ENCODE peak calls at places on chromosome 11, in four cellular contexts. Y is neural progenitor cell, R is colonic mucosa, C is IMR-90. J is an unnamed sample.

GRCh38 chr11:77801477-77801876 is 19.0 kb downstream of the RSF1 start:
- DNase-seq in Y (no peak), R (no peak), C (no peak), J (no peak)

GRCh38 chr11:19970944-19971343 is 189.3 kb downstream of the DBX1 start:
- DNase-seq in Y (no peak), R (no peak), C (no peak), J (no peak)

GRCh38 chr11:12090761-12091261 is 19.6 kb upstream of the MICAL2 start:
- DNase-seq in Y (no peak), R (peak), C (no peak), J (peak)

GRCh38 chr11:12534549-12534948 is 139.7 kb upstream of the TEAD1 start:
- DNase-seq in Y (no peak), R (no peak), C (no peak), J (no peak)

GRCh38 chr11:17673951-17674350 is 45.4 kb upstream of the MYOD1 start:
- DNase-seq in Y (no peak), R (no peak), C (no peak), J (no peak)

GRCh38 chr11:64034411-64034811 is 1.3 kb upstream of the FLRT1 start:
- DNase-seq in Y (peak), R (no peak), C (no peak), J (no peak)

GRCh38 chr11:113242767-113243397 is 71.5 kb upstream of the TTC12 start:
- DNase-seq in Y (peak), R (no peak), C (peak), J (no peak)

GRCh38 chr11:128290106-128290840 is 297.1 kb downstream of the ETS1 start:
- DNase-seq in Y (peak), R (peak), C (peak), J (peak)

GRCh38 chr11:35491231-35491871 is 34.1 kb downstream of the PAMR1 start:
- DNase-seq in Y (no peak), R (no peak), C (peak), J (no peak)

GRCh38 chr11:68461284-68461861 is 821 bp downstream of the PPP6R3 start:
- DNase-seq in Y (no peak), R (peak), C (peak), J (no peak)

GRCh38 chr11:2707736-2708135 is 7.9 kb upstream of the KCNQ1OT1 start:
- DNase-seq in Y (no peak), R (no peak), C (no peak), J (no peak)

GRCh38 chr11:64916040-64916847 is 765 bp downstream of the ATG2A start:
- DNase-seq in Y (peak), R (peak), C (peak), J (peak)

GRCh38 chr11:14202263-14203173 is 156.5 kb downstream of the RRAS2 start:
- DNase-seq in Y (no peak), R (no peak), C (no peak), J (no peak)

GRCh38 chr11:80586464-80586863 is 1145.6 kb upstream of the TENM4 start:
- DNase-seq in Y (no peak), R (no peak), C (peak), J (no peak)

GRCh38 chr11:59102259-59102765 is 4.7 kb upstream of the FAM111B start:
- DNase-seq in Y (peak), R (peak), C (peak), J (peak)

GRCh38 chr11:240315-240714 is 3.5 kb downstream of the PSMD13 start:
- DNase-seq in Y (no peak), R (no peak), C (no peak), J (no peak)

GRCh38 chr11:2580061-2580421 is 119.8 kb downstream of the KCNQ1OT1 start:
- DNase-seq in Y (no peak), R (no peak), C (no peak), J (peak)

GRCh38 chr11:114293201-114293711 is 2.9 kb upstream of the NNMT start:
- DNase-seq in Y (no peak), R (no peak), C (no peak), J (no peak)

GRCh38 chr11:62446091-62446490 is 27.3 kb downstream of the SCGB1A1 start:
- DNase-seq in Y (no peak), R (peak), C (no peak), J (no peak)

GRCh38 chr11:94897330-94897768 is 76.0 kb downstream of the CWC15 start:
- DNase-seq in Y (peak), R (peak), C (peak), J (peak)

GRCh38 chr11:4610258-4610935 is 2.4 kb upstream of the TRIM68 start:
- DNase-seq in Y (no peak), R (no peak), C (peak), J (no peak)

GRCh38 chr11:972812-973211 is 47.1 kb downstream of the AP2A2 start:
- DNase-seq in Y (no peak), R (no peak), C (no peak), J (no peak)

GRCh38 chr11:13462311-13462927 is 603 bp downstream of the BTBD10 start:
- DNase-seq in Y (peak), R (peak), C (peak), J (peak)

GRCh38 chr11:2777871-2778629 is 78.3 kb upstream of the KCNQ1OT1 start:
- DNase-seq in Y (no peak), R (peak), C (no peak), J (peak)

GRCh38 chr11:7871056-7871455 is 60.0 kb downstream of the OR10A6 start:
- DNase-seq in Y (no peak), R (no peak), C (peak), J (no peak)

GRCh38 chr11:95520765-95521542 is 268.6 kb downstream of the FAM76B start:
- DNase-seq in Y (no peak), R (no peak), C (no peak), J (no peak)

GRCh38 chr11:1195690-1196515 is 27.0 kb upstream of the MUC5B start:
- DNase-seq in Y (no peak), R (no peak), C (no peak), J (no peak)

GRCh38 chr11:83520849-83521248 is 234.7 kb upstream of the CCDC90B start:
- DNase-seq in Y (no peak), R (no peak), C (no peak), J (peak)

GRCh38 chr11:103735497-103736032 is 300.9 kb upstream of the DDI1 start:
- DNase-seq in Y (no peak), R (no peak), C (peak), J (no peak)

GRCh38 chr11:38206663-38207062 is 1608.6 kb upstream of the RAG2 start:
- DNase-seq in Y (no peak), R (no peak), C (no peak), J (no peak)

GRCh38 chr11:34531663-34532062 is 18.1 kb upstream of the ELF5 start:
- DNase-seq in Y (no peak), R (no peak), C (no peak), J (no peak)

GRCh38 chr11:113675003-113675471 is 31.1 kb downstream of the TMPRSS5 start:
- DNase-seq in Y (no peak), R (no peak), C (peak), J (no peak)

GRCh38 chr11:9617960-9618359 is 44.5 kb downstream of the WEE1 start:
- DNase-seq in Y (no peak), R (no peak), C (peak), J (no peak)

GRCh38 chr11:11931461-11932055 is 76.9 kb downstream of the DKK3 start:
- DNase-seq in Y (peak), R (no peak), C (peak), J (no peak)

GRCh38 chr11:8068605-8069221 is 12.3 kb upstream of the TUB start:
- DNase-seq in Y (no peak), R (no peak), C (peak), J (no peak)

GRCh38 chr11:55707029-55707428 is 45.0 kb downstream of the OR4C6 start:
- DNase-seq in Y (peak), R (no peak), C (peak), J (no peak)

GRCh38 chr11:68673991-68674390 is 10.4 kb upstream of the GAL start:
- DNase-seq in Y (no peak), R (no peak), C (no peak), J (no peak)

GRCh38 chr11:45233121-45233803 is 52.9 kb downstream of the SYT13 start:
- DNase-seq in Y (peak), R (peak), C (peak), J (peak)

GRCh38 chr11:73141031-73141308 is 1.1 kb downstream of the FCHSD2 start:
- DNase-seq in Y (no peak), R (peak), C (no peak), J (no peak)

GRCh38 chr11:10930224-10930960 is 72.5 kb upstream of the ZBED5 start:
- DNase-seq in Y (no peak), R (peak), C (peak), J (no peak)
- H3K27ac ChIP-seq in Y (no peak), R (peak), C (peak), J (peak)

GRCh38 chr11:90701040-90701439 is 478.2 kb upstream of the CHORDC1 start:
- DNase-seq in Y (no peak), R (no peak), C (no peak), J (no peak)
- H3K27ac ChIP-seq in Y (no peak), R (no peak), C (no peak), J (no peak)

DNA sequence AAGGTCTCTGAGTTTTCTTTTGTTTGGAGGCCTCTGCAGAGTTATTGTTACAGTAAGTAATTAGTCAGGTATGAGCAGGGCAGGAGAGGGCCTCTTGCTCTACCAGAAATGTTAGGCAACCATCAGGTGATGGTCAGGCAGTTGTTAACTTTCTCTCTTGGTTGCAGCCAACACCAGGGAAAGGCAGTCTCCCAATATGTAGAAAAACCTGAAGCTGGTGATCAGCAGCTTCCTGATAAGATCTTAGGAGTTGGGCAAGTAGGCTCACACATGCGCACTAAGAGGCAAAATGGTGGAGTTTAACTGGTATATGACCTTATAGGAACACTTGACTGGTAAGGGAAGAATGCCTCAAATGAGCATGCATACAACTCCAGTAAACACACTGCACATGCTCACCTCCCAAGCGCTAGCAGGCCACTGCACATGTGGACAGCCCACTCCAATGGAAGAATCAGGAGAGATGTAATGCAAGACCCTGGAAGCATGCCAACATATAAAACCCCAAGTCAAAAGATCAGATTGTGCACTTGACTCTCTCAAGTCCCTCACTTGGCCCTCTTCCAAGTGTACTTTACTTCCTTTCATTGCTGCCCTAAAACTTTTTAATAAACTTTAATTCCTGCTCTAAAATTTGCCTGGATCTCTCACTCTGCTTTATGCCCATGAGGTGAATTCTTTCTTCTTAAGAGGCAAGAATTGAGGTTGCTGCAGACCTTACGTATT is 23.7 kb upstream of the SLC35F2 start:
- DNase-seq in Y (no peak), R (no peak), C (no peak), J (no peak)
- H3K27ac ChIP-seq in Y (no peak), R (no peak), C (no peak), J (no peak)

GRCh38 chr11:70900540-70900939 is 351.8 kb downstream of the SHANK2 start:
- DNase-seq in Y (peak), R (no peak), C (no peak), J (peak)
- H3K27ac ChIP-seq in Y (peak), R (no peak), C (no peak), J (no peak)

GRCh38 chr11:122673706-122674105 is 18.2 kb downstream of the UBASH3B start:
- DNase-seq in Y (no peak), R (no peak), C (peak), J (no peak)
- H3K27ac ChIP-seq in Y (no peak), R (no peak), C (no peak), J (no peak)

GRCh38 chr11:110110854-110111253 is 17.7 kb downstream of the ZC3H12C start:
- DNase-seq in Y (no peak), R (no peak), C (no peak), J (no peak)

GRCh38 chr11:110112457-110112856 is 19.3 kb downstream of the ZC3H12C start:
- DNase-seq in Y (no peak), R (no peak), C (no peak), J (no peak)

GRCh38 chr11:110106713-110107274 is 13.6 kb downstream of the ZC3H12C start:
- DNase-seq in Y (no peak), R (no peak), C (no peak), J (no peak)
- H3K27ac ChIP-seq in Y (no peak), R (no peak), C (no peak), J (no peak)

GRCh38 chr11:134176284-134176683 is 47.5 kb downstream of the NCAPD3 start:
- DNase-seq in Y (no peak), R (no peak), C (no peak), J (no peak)
- H3K27ac ChIP-seq in Y (no peak), R (no peak), C (no peak), J (no peak)